ENCODE peak calls at places on chromosomes 13 and 19, in ten cellular contexts. P, Z, K, N, C, Y, D, Q, J and E are unnamed samples.

GRCh38 chr13:31878955-31879354 is 139.6 kb downstream of the RXFP2 start:
- DNase-seq in D (no peak), Y (no peak), J (no peak), P (no peak), Z (no peak), Q (no peak), K (no peak), N (no peak), C (no peak), E (no peak)

GRCh38 chr19:48623556-48624066 is 4.3 kb downstream of the SPHK2 start:
- DNase-seq in C (no peak), Q (no peak), N (no peak), Y (no peak), Z (no peak), P (no peak), D (no peak), J (no peak), K (no peak), E (no peak)

GRCh38 chr19:14127176-14127575 is 9.2 kb downstream of the ASF1B start:
- DNase-seq in Z (no peak), Q (no peak), K (no peak), J (no peak), C (no peak), N (no peak), Y (no peak), P (no peak), D (no peak), E (peak)

GRCh38 chr19:9149976-9150375 is 9.8 kb downstream of the ZNF317 start:
- DNase-seq in K (no peak), Y (no peak), C (no peak), Z (no peak), Q (no peak), J (no peak), N (no peak), P (no peak), D (no peak), E (no peak)

GRCh38 chr13:45269204-45269603 is 68.4 kb upstream of the KCTD4 start:
- DNase-seq in P (no peak), C (no peak), Q (no peak), K (no peak), N (no peak), Y (no peak), D (no peak), Z (peak), J (no peak), E (peak)

GRCh38 chr19:48053856-48054255 is 10.0 kb upstream of the CABP5 start:
- DNase-seq in D (peak), N (no peak), Z (no peak), K (no peak), Y (no peak), Q (no peak), P (no peak), J (no peak), C (no peak), E (peak)

GRCh38 chr19:35641515-35642151 is at the start of gene ETV2:
- DNase-seq in P (peak), N (peak), Y (peak), Q (peak), J (no peak), C (peak), K (peak), D (peak), Z (peak), E (peak)

GRCh38 chr19:19460258-19460731 is 54.8 kb downstream of the GATAD2A start:
- DNase-seq in N (no peak), Z (peak), D (peak), C (no peak), J (no peak), P (no peak), Q (no peak), Y (peak), K (no peak), E (peak)

GRCh38 chr13:48232420-48233096 is 448 bp upstream of the ITM2B start:
- DNase-seq in Q (no peak), C (peak), J (no peak), Y (no peak), P (no peak), K (peak), Z (no peak), N (no peak), D (peak), E (no peak)

GRCh38 chr13:80237646-80238045 is 103.3 kb downstream of the SPRY2 start:
- DNase-seq in K (no peak), Q (peak), C (no peak), Y (no peak), N (no peak), D (peak), P (no peak), J (no peak), Z (peak), E (peak)

GRCh38 chr13:113968463-113969310 is 5.2 kb downstream of the C13orf46 start:
- DNase-seq in J (no peak), K (no peak), D (no peak), P (no peak), Z (no peak), C (no peak), Y (no peak), Q (no peak), N (no peak), E (no peak)

GRCh38 chr13:42808572-42808971 is 27.2 kb downstream of the FAM216B start:
- DNase-seq in D (peak), Q (no peak), Z (peak), J (no peak), C (no peak), P (no peak), Y (no peak), K (no peak), N (no peak), E (no peak)

GRCh38 chr19:21482863-21483276 is 22.5 kb upstream of the ZNF429 start:
- DNase-seq in P (peak), D (peak), J (peak), Z (no peak), C (peak), Q (no peak), K (peak), Y (peak), N (peak), E (peak)

GRCh38 chr19:58479303-58479702 is 3.2 kb downstream of the ZNF446 start:
- DNase-seq in N (no peak), P (no peak), C (no peak), D (no peak), J (no peak), Z (no peak), Q (no peak), K (no peak), Y (no peak), E (peak)

GRCh38 chr19:2261438-2262172 is 5.4 kb upstream of the JSRP1 start:
- DNase-seq in C (peak), D (peak), Q (no peak), J (peak), P (peak), Y (peak), K (no peak), Z (no peak), N (peak), E (peak)

GRCh38 chr13:25980255-25980654 is 71.6 kb downstream of the SHISA2 start:
- DNase-seq in C (no peak), K (no peak), P (no peak), D (peak), Q (no peak), Y (no peak), Z (peak), N (no peak), J (no peak), E (peak)